ENCODE peak calls at places on chromosomes 4 and X, in ten cellular contexts. U is K562, L is mucosa of descending colon, H is A549, Y is breast epithelium, D is stomach, V is kidney epithelial cell, S is brain microvascular endothelial cell, M is HFF-Myc, N is transverse colon. E is an unnamed sample.

GRCh38 chrX:128619490-128619889 is 567.3 kb upstream of the ACTRT1 start:
- DNase-seq in D (no peak), N (no peak), M (no peak), U (no peak), Y (no peak), S (no peak), H (no peak), V (no peak), L (no peak), E (no peak)

GRCh38 chr4:1610791-1611500 is 73.2 kb downstream of the FAM53A start:
- DNase-seq in Y (no peak), M (no peak), N (no peak), D (no peak), H (no peak), L (no peak), V (no peak), U (no peak), S (no peak), E (peak; percentile 24)

GRCh38 chr4:71446479-71447081 is 107.8 kb downstream of the SLC4A4 start:
- DNase-seq in U (no peak), V (no peak), H (no peak), L (no peak), Y (no peak), N (no peak), S (no peak), D (no peak), M (no peak), E (no peak)

GRCh38 chr4:58807843-58808605 is 1697.8 kb upstream of the IGFBP7 start:
- DNase-seq in H (no peak), N (no peak), S (peak; percentile 13), L (no peak), Y (no peak), D (no peak), M (no peak), U (no peak), V (no peak), E (no peak)

GRCh38 chrX:100662153-100662552 is 18.2 kb downstream of the SRPX2 start:
- DNase-seq in S (no peak), D (no peak), H (no peak), N (no peak), L (no peak), V (no peak), Y (no peak), U (no peak), M (no peak), E (no peak)

GRCh38 chrX:150219374-150220185 is 143.5 kb upstream of the MAMLD1 start:
- DNase-seq in H (no peak), Y (no peak), U (no peak), S (no peak), D (no peak), V (peak; percentile 38), N (no peak), L (no peak), M (no peak), E (no peak)

GRCh38 chr4:123977623-123978022 is 581.0 kb downstream of the SPRY1 start:
- DNase-seq in V (peak; percentile 23), L (no peak), M (no peak), D (no peak), U (no peak), Y (no peak), N (no peak), S (no peak), H (no peak), E (no peak)

GRCh38 chr4:682490-683172 is 6.3 kb downstream of the SLC49A3 start:
- DNase-seq in H (no peak), D (no peak), S (no peak), N (peak; percentile 37), V (no peak), U (no peak), M (no peak), L (peak; percentile 33), Y (no peak), E (peak; percentile 61)

GRCh38 chrX:120260369-120260768 is 9.8 kb downstream of the ZBTB33 start:
- DNase-seq in N (no peak), D (no peak), M (no peak), Y (peak; percentile 37), L (no peak), V (no peak), H (no peak), S (no peak), U (no peak), E (no peak)

GRCh38 chrX:48626401-48627298 is 29.4 kb downstream of the WDR13 start:
- DNase-seq in S (no peak), L (no peak), Y (no peak), M (no peak), D (no peak), H (no peak), N (no peak), U (no peak), V (no peak), E (no peak)

GRCh38 chr4:86530183-86530582 is 63.9 kb upstream of the PTPN13 start:
- DNase-seq in H (no peak), U (no peak), L (no peak), V (no peak), S (no peak), M (no peak), D (no peak), N (no peak), Y (no peak), E (no peak)

GRCh38 chrX:74788545-74789086 is 136.6 kb downstream of the NEXMIF start:
- DNase-seq in L (peak; percentile 1), V (no peak), M (no peak), D (no peak), U (peak; percentile 0), S (no peak), N (no peak), H (no peak), Y (no peak), E (no peak)

GRCh38 chr4:155079866-155080265 is 128.6 kb upstream of the NPY2R start:
- DNase-seq in D (no peak), H (no peak), S (peak; percentile 3), V (peak; percentile 14), U (no peak), M (no peak), Y (no peak), N (no peak), L (no peak), E (no peak)

GRCh38 chr4:826508-827208 is 729 bp upstream of the CPLX1 start:
- DNase-seq in L (no peak), N (no peak), Y (no peak), D (no peak), S (no peak), U (no peak), H (no peak), V (no peak), M (no peak), E (no peak)

GRCh38 chr4:33104190-33104773 is 2384.1 kb downstream of the PCDH7 start:
- DNase-seq in D (no peak), H (no peak), S (no peak), V (no peak), Y (no peak), L (no peak), M (no peak), U (no peak), N (no peak), E (no peak)

GRCh38 chrX:15384304-15384703 is at the start of gene VEGFD:
- DNase-seq in L (no peak), H (no peak), D (no peak), Y (no peak), N (no peak), V (no peak), M (no peak), S (peak; percentile 2), U (no peak), E (no peak)

GRCh38 chr4:3765271-3766206 is 646 bp upstream of the ADRA2C start:
- DNase-seq in U (peak; percentile 53), S (peak; percentile 37), H (peak; percentile 42), L (peak; percentile 21), N (no peak), Y (no peak), D (peak; percentile 32), V (no peak), M (no peak), E (peak; percentile 38)

GRCh38 chr4:177380730-177381287 is 61.4 kb downstream of the AGA start:
- DNase-seq in V (no peak), M (no peak), Y (no peak), S (no peak), N (no peak), D (no peak), L (no peak), H (peak; percentile 17), U (peak; percentile 50), E (no peak)

GRCh38 chr4:62740296-62740695 is 1540.2 kb downstream of the ADGRL3 start:
- DNase-seq in H (no peak), D (no peak), S (no peak), L (no peak), M (no peak), Y (no peak), U (no peak), V (no peak), N (no peak), E (no peak)
- TF ChIP-seq CTCF in H (no peak), D (no peak), S (no peak), L (no peak), M (no peak), Y (no peak), U (no peak), V (no peak), N (no peak), E (no peak)

DNA sequence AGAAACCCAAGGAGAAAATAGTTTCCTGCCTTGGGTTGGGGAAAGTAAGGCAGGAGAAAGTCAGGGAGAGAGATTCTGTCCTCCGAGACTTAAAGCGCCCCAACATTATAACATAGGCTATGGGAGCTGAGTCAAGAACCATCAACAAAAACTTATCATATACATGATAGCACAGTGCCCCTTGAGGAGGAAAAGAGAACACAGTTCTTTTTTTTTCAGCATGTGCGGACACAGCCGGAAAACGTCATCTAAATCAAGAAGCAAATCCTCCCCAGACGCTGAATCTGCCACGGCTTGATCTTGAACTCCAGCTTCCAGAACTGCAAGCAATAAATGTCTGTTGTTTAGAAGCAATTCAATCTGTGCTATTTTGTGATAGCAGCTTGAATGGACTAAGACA is 549.6 kb upstream of the PRKX start:
- DNase-seq in V (no peak), H (peak; percentile 1), S (no peak), Y (no peak), M (no peak), N (no peak), U (no peak), L (no peak), D (no peak), E (no peak)
- H3K4me3 ChIP-seq in V (no peak overlapping the region), H (no peak overlapping the region), S (no peak overlapping the region), Y (no peak overlapping the region), M (no peak overlapping the region), N (no peak overlapping the region), U (no peak overlapping the region), L (no peak overlapping the region), D (no peak overlapping the region), E (no peak overlapping the region)

GRCh38 chr4:141254326-141254725 is 33.6 kb downstream of the ZNF330 start:
- DNase-seq in Y (no peak), D (no peak), L (no peak), M (no peak), S (no peak), H (no peak), U (no peak), N (no peak), V (no peak), E (no peak)
- TF ChIP-seq CTCF in Y (no peak), D (no peak), L (no peak), M (peak; percentile 19), S (peak; percentile 23), H (no peak), U (no peak), N (no peak), V (no peak), E (no peak)

DNA sequence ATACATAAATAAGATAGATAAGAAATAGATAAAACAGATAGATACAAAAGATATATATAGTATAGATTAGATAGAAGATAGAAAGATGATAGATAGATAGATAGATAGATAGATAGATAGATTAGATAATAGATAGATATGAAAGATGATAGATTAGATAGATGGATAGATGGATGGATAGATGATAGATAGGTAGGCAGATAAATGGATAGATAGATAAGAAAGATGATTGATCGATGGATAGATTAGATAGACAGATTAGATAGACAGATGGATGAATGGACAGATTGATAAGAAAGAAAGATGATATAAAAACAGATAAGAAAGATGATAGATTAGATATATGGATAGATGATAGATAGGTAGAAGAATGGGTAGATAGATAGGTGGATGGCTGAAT is 90.3 kb downstream of the SMIM20 start:
- DNase-seq in M (no peak), V (no peak), S (no peak), D (no peak), H (no peak), N (no peak), Y (no peak), L (no peak), U (no peak), E (no peak)
- H3K4me3 ChIP-seq in M (no peak overlapping the region), V (no peak overlapping the region), S (no peak overlapping the region), D (no peak overlapping the region), H (no peak overlapping the region), N (no peak overlapping the region), Y (no peak overlapping the region), L (no peak overlapping the region), U (no peak overlapping the region), E (no peak overlapping the region)

E was measured in heart left ventricle.